ENCODE peak calls at places on chromosomes 5 and 9, in nine cellular contexts. N is stimulated activated naive CD4-positive, alpha-beta T cell; B is T-helper 9 cell; L is T-helper 22 cell; U is iris pigment epithelial cell; W is stimulated activated CD4-positive, alpha-beta T cell treated with anti-CD3 and anti-CD28 coated beads, Interleukin-1b, Interleukin-23, amount 100 ng/mL, for 24 hours; R is amniotic epithelial cell; Q is cardiac septum; C is retina. I is an unnamed sample.
A peak's percentile ranks its signal among the peaks of the same experiment; 100 is the strongest.

GRCh38 chr9:112836394-112836793 is 54.3 kb downstream of the SLC46A2 start:
- DNase-seq in N (no peak), B (no peak), L (no peak), U (no peak), W (no peak), R (no peak), Q (no peak), C (peak; percentile 40), I (no peak)

GRCh38 chr5:142063878-142064331 is 44.7 kb upstream of the NDFIP1 start:
- DNase-seq in N (peak; percentile 25), B (no peak), L (no peak), U (peak; percentile 57), W (no peak), R (peak; percentile 44), Q (peak; percentile 84), C (peak; percentile 93), I (peak; percentile 43)

GRCh38 chr5:124179788-124180187 is 566.7 kb downstream of the ZNF608 start:
- DNase-seq in N (no peak), B (no peak), L (no peak), U (no peak), W (no peak), R (no peak), Q (no peak), C (no peak), I (no peak)

GRCh38 chr9:18689166-18689565 is 215.2 kb downstream of the ADAMTSL1 start:
- DNase-seq in N (no peak), B (no peak), L (no peak), U (no peak), W (no peak), R (no peak), Q (no peak), C (no peak), I (no peak)

GRCh38 chr5:172729588-172729987 is 41.4 kb downstream of the DUSP1 start:
- DNase-seq in N (no peak), B (no peak), L (no peak), U (no peak), W (no peak), R (no peak), Q (no peak), C (no peak), I (no peak)

GRCh38 chr9:135130266-135130976 is 43.0 kb downstream of the OLFM1 start:
- DNase-seq in N (no peak), B (no peak), L (no peak), U (no peak), W (peak; percentile 3), R (no peak), Q (no peak), C (no peak), I (peak; percentile 3)

GRCh38 chr9:124771867-124772621 is 933 bp upstream of the NR6A1 start:
- DNase-seq in N (peak; percentile 35), B (peak; percentile 21), L (no peak), U (peak; percentile 63), W (no peak), R (peak; percentile 70), Q (peak; percentile 83), C (peak; percentile 89), I (peak; percentile 76)

GRCh38 chr9:107750741-107751521 is 261.4 kb upstream of the KLF4 start:
- DNase-seq in N (no peak), B (no peak), L (no peak), U (peak; percentile 99), W (no peak), R (peak; percentile 98), Q (peak; percentile 90), C (no peak), I (peak; percentile 94)

GRCh38 chr9:100440071-100440470 is 13.1 kb downstream of the MSANTD3 start:
- DNase-seq in N (no peak), B (no peak), L (no peak), U (peak; percentile 54), W (no peak), R (peak; percentile 57), Q (no peak), C (no peak), I (peak; percentile 85)

GRCh38 chr9:132037470-132037869 is 42.2 kb downstream of the MED27 start:
- DNase-seq in N (no peak), B (no peak), L (no peak), U (no peak), W (no peak), R (no peak), Q (no peak), C (no peak), I (no peak)

GRCh38 chr5:175657593-175658271 is at the start of gene HRH2:
- DNase-seq in N (peak; percentile 49), B (no peak), L (peak; percentile 17), U (no peak), W (peak; percentile 32), R (no peak), Q (peak; percentile 89), C (peak; percentile 54), I (peak; percentile 36)

GRCh38 chr5:83401122-83401620 is 70.4 kb upstream of the VCAN start:
- DNase-seq in N (no peak), B (no peak), L (no peak), U (no peak), W (no peak), R (peak; percentile 14), Q (no peak), C (no peak), I (no peak)

GRCh38 chr5:74179183-74179582 is 461.3 kb downstream of the ENC1 start:
- DNase-seq in N (no peak), B (no peak), L (no peak), U (peak; percentile 87), W (no peak), R (peak; percentile 97), Q (no peak), C (no peak), I (peak; percentile 84)

GRCh38 chr5:154757647-154758406 is 2.6 kb downstream of the LARP1 start:
- DNase-seq in N (peak; percentile 14), B (peak; percentile 28), L (peak; percentile 49), U (peak; percentile 40), W (no peak), R (no peak), Q (no peak), C (no peak), I (peak; percentile 92)

GRCh38 chr9:89923174-89923573 is 318.4 kb downstream of the GADD45G start:
- DNase-seq in N (no peak), B (no peak), L (no peak), U (no peak), W (no peak), R (no peak), Q (no peak), C (no peak), I (no peak)

GRCh38 chr5:177094224-177095087 is 7.7 kb downstream of the FGFR4 start:
- DNase-seq in N (no peak), B (no peak), L (no peak), U (peak; percentile 59), W (no peak), R (peak; percentile 69), Q (no peak), C (peak; percentile 49), I (peak; percentile 36)

GRCh38 chr5:107257885-107258520 is 412.7 kb downstream of the EFNA5 start:
- DNase-seq in N (no peak), B (no peak), L (no peak), U (no peak), W (no peak), R (peak; percentile 35), Q (no peak), C (no peak), I (peak; percentile 21)

GRCh38 chr5:62779010-62779422 is 200.4 kb downstream of the LRRC70 start:
- DNase-seq in N (peak; percentile 21), B (no peak), L (no peak), U (peak; percentile 48), W (no peak), R (peak; percentile 60), Q (no peak), C (peak; percentile 45), I (peak; percentile 66)

GRCh38 chr9:27460225-27461023 is 63.7 kb upstream of the IFNK start:
- DNase-seq in N (no peak), B (no peak), L (no peak), U (peak; percentile 23), W (no peak), R (peak; percentile 23), Q (no peak), C (no peak), I (peak; percentile 23)

GRCh38 chr5:154712518-154713437 is 42.4 kb upstream of the LARP1 start:
- DNase-seq in N (no peak), B (no peak), L (no peak), U (no peak), W (no peak), R (no peak), Q (no peak), C (no peak), I (peak; percentile 64)

GRCh38 chr5:142360051-142360498 is 35.3 kb upstream of the SPRY4 start:
- DNase-seq in N (no peak), B (no peak), L (no peak), U (no peak), W (no peak), R (no peak), Q (no peak), C (no peak), I (peak; percentile 37)

GRCh38 chr5:110916373-110917049 is 155.0 kb upstream of the TSLP start:
- DNase-seq in N (no peak), B (no peak), L (no peak), U (peak; percentile 96), W (no peak), R (peak; percentile 97), Q (no peak), C (no peak), I (peak; percentile 74)

GRCh38 chr5:8954801-8955200 is 591.1 kb downstream of the SEMA5A start:
- DNase-seq in N (no peak), B (no peak), L (no peak), U (no peak), W (no peak), R (peak; percentile 3), Q (no peak), C (no peak), I (no peak)

GRCh38 chr9:9142001-9142400 is 1342.4 kb upstream of the DMAC1 start:
- DNase-seq in N (no peak), B (no peak), L (no peak), U (no peak), W (no peak), R (no peak), Q (no peak), C (no peak), I (no peak)

GRCh38 chr5:109654455-109654854 is 35.3 kb upstream of the MAN2A1 start:
- DNase-seq in N (no peak), B (no peak), L (no peak), U (no peak), W (no peak), R (no peak), Q (no peak), C (no peak), I (peak; percentile 71)

GRCh38 chr5:179559280-179560252 is 9.2 kb downstream of the RUFY1 start:
- DNase-seq in N (peak; percentile 85), B (peak; percentile 88), L (peak; percentile 93), U (peak; percentile 100), W (peak; percentile 82), R (peak; percentile 99), Q (peak; percentile 99), C (peak; percentile 95), I (peak; percentile 99)

GRCh38 chr5:57551974-57552537 is 69.4 kb upstream of the ACTBL2 start:
- DNase-seq in N (no peak), B (no peak), L (no peak), U (no peak), W (no peak), R (no peak), Q (no peak), C (no peak), I (no peak)

GRCh38 chr5:132928008-132928407 is 35.4 kb downstream of the AFF4 start:
- DNase-seq in N (no peak), B (no peak), L (no peak), U (no peak), W (no peak), R (no peak), Q (no peak), C (no peak), I (no peak)

GRCh38 chr5:1092122-1092521 is 19.7 kb downstream of the SLC12A7 start:
- DNase-seq in N (no peak), B (no peak), L (no peak), U (no peak), W (no peak), R (no peak), Q (no peak), C (no peak), I (no peak)

GRCh38 chr5:140423609-140424008 is 22.0 kb downstream of the ANKHD1 start:
- DNase-seq in N (no peak), B (no peak), L (no peak), U (no peak), W (no peak), R (no peak), Q (no peak), C (no peak), I (no peak)

GRCh38 chr5:79076819-79077218 is 7.3 kb downstream of the BHMT2 start:
- DNase-seq in N (no peak), B (no peak), L (no peak), U (no peak), W (no peak), R (no peak), Q (no peak), C (no peak), I (peak; percentile 20)